ENCODE peak calls at places on chromosomes 7 and 10, in seven cellular contexts. J, B, V, Q, T, D and O are unnamed samples.

GRCh38 chr10:6678211-6678803 is 98.2 kb upstream of the PRKCQ start:
- DNase-seq in V (peak), D (peak), Q (peak), J (peak), T (peak), B (peak), O (no peak)

GRCh38 chr10:76317078-76317477 is 885.7 kb downstream of the LRMDA start:
- DNase-seq in V (no peak), B (no peak), T (no peak), D (no peak), Q (no peak), J (no peak), O (no peak)

GRCh38 chr7:148334959-148335577 is 255.5 kb upstream of the C7orf33 start:
- DNase-seq in Q (no peak), D (no peak), T (peak), V (no peak), B (no peak), J (peak), O (no peak)

GRCh38 chr10:61903991-61904350 is 2.5 kb downstream of the ARID5B start:
- DNase-seq in V (no peak), Q (no peak), T (no peak), J (no peak), D (no peak), B (no peak), O (no peak)

GRCh38 chr7:3078458-3078857 is 34.8 kb upstream of the CARD11 start:
- DNase-seq in V (no peak), Q (no peak), J (no peak), T (no peak), D (no peak), B (no peak), O (no peak)

GRCh38 chr7:143394777-143395176 is 13.6 kb downstream of the ZYX start:
- DNase-seq in T (no peak), B (no peak), V (no peak), J (no peak), Q (no peak), D (no peak), O (peak)

GRCh38 chr7:5606235-5606634 is 175.2 kb downstream of the RNF216 start:
- DNase-seq in J (no peak), Q (no peak), T (no peak), V (no peak), D (no peak), B (no peak), O (no peak)

GRCh38 chr7:74254858-74255379 is 720 bp upstream of the RFC2 start:
- DNase-seq in D (no peak), B (no peak), Q (no peak), V (no peak), T (no peak), J (no peak), O (no peak)

GRCh38 chr7:141076377-141076776 is 2.5 kb downstream of the TMEM178B start:
- DNase-seq in V (no peak), B (no peak), D (no peak), Q (no peak), T (no peak), J (peak), O (no peak)

GRCh38 chr7:35007768-35008167 is 29.5 kb downstream of the DPY19L1 start:
- DNase-seq in D (no peak), T (no peak), B (no peak), J (no peak), V (no peak), Q (no peak), O (no peak)

GRCh38 chr10:132065491-132066105 is at the start of gene JAKMIP3:
- DNase-seq in J (peak), T (peak), B (peak), V (peak), D (no peak), Q (no peak), O (peak)

GRCh38 chr10:29102233-29102632 is 186.6 kb upstream of the LYZL1 start:
- DNase-seq in V (no peak), T (peak), J (no peak), B (no peak), Q (no peak), D (no peak), O (no peak)

GRCh38 chr10:13439771-13440708 is 88.8 kb downstream of the BEND7 start:
- DNase-seq in J (peak), Q (peak), B (peak), T (no peak), D (peak), V (peak), O (no peak)

GRCh38 chr10:84701321-84701720 is 372.9 kb downstream of the CCSER2 start:
- DNase-seq in Q (no peak), D (no peak), T (no peak), J (no peak), B (no peak), V (no peak), O (no peak)

GRCh38 chr10:9951481-9952257 is 1066.0 kb upstream of the CELF2 start:
- DNase-seq in T (peak), J (no peak), V (no peak), D (no peak), Q (no peak), B (no peak), O (no peak)

GRCh38 chr7:16846611-16847165 is 35.1 kb downstream of the AGR3 start:
- DNase-seq in D (no peak), J (no peak), Q (no peak), T (no peak), V (no peak), B (no peak), O (no peak)

GRCh38 chr7:81618400-81619014 is 151.3 kb downstream of the HGF start:
- DNase-seq in T (peak), Q (no peak), V (no peak), J (no peak), B (no peak), D (no peak), O (no peak)